ENCODE peak calls at places on chromosomes 2 and 18, in nine cellular contexts. Z is A549, P is cardiac muscle cell, A is foreskin fibroblast, N is endothelial cell, W is BE2C, M is fibroblast of villous mesenchyme, T is ovary, Q is vagina. D is an unnamed sample.

GRCh38 chr18:52190630-52191029 is 149.4 kb upstream of the DCC start:
- DNase-seq in N (no peak), W (no peak), Q (no peak), P (no peak), T (no peak), Z (no peak), M (no peak), A (no peak), D (no peak)

GRCh38 chr18:59052965-59053960 is 86.4 kb upstream of the SEC11C start:
- DNase-seq in Q (no peak), W (no peak), A (no peak), M (peak; percentile 87), N (no peak), P (no peak), T (no peak), Z (no peak), D (no peak)

GRCh38 chr18:75067996-75068645 is 140.8 kb downstream of the PTGR3 start:
- DNase-seq in W (no peak), Z (no peak), N (no peak), P (no peak), A (no peak), Q (peak; percentile 79), M (no peak), T (no peak), D (no peak)

GRCh38 chr18:61743775-61744531 is 148.9 kb downstream of the RNF152 start:
- DNase-seq in W (no peak), Q (no peak), M (peak; percentile 63), Z (no peak), T (no peak), N (no peak), P (no peak), A (no peak), D (peak; percentile 40)

GRCh38 chr2:20365249-20365817 is 14.7 kb upstream of the PUM2 start:
- DNase-seq in N (no peak), T (no peak), Z (peak; percentile 55), P (no peak), W (no peak), M (peak; percentile 57), A (peak; percentile 57), Q (no peak), D (peak; percentile 28)

GRCh38 chr2:39437522-39438296 is 624 bp upstream of the MAP4K3 start:
- DNase-seq in W (peak; percentile 28), Z (peak; percentile 63), M (peak; percentile 32), A (peak; percentile 29), T (peak; percentile 63), P (no peak), N (no peak), Q (no peak), D (no peak)

GRCh38 chr2:84946204-84947009 is 24.6 kb upstream of the KCMF1 start:
- DNase-seq in M (no peak), N (no peak), T (no peak), W (no peak), Z (peak; percentile 95), P (no peak), A (peak; percentile 80), Q (no peak), D (no peak)

GRCh38 chr2:60000681-60001080 is 552.8 kb downstream of the BCL11A start:
- DNase-seq in Q (no peak), A (no peak), P (no peak), N (no peak), Z (no peak), T (no peak), W (no peak), M (no peak), D (no peak)

GRCh38 chr2:132489150-132489549 is 72.5 kb downstream of the GPR39 start:
- DNase-seq in P (peak; percentile 86), Z (no peak), Q (no peak), T (no peak), W (no peak), M (peak; percentile 8), A (no peak), N (peak; percentile 70), D (no peak)

GRCh38 chr2:98634406-98635092 is 26.2 kb downstream of the UNC50 start:
- DNase-seq in T (no peak), N (peak; percentile 48), Z (peak; percentile 3), W (no peak), P (no peak), M (no peak), Q (no peak), A (no peak), D (no peak)

GRCh38 chr18:26185267-26185666 is 41.0 kb upstream of the TAF4B start:
- DNase-seq in W (no peak), M (no peak), N (no peak), T (no peak), A (no peak), Z (peak; percentile 19), P (no peak), Q (no peak), D (no peak)

GRCh38 chr2:128547667-128548066 is 229.0 kb upstream of the HS6ST1 start:
- DNase-seq in Z (no peak), N (no peak), W (no peak), T (no peak), Q (no peak), M (no peak), A (no peak), P (no peak), D (no peak)

GRCh38 chr2:45974762-45975408 is 322.3 kb upstream of the EPAS1 start:
- DNase-seq in T (no peak), N (no peak), Z (no peak), Q (no peak), M (no peak), P (no peak), W (no peak), A (no peak), D (no peak)

GRCh38 chr2:95734976-95735890 is 143.4 kb downstream of the TRIM43 start:
- DNase-seq in N (no peak), A (no peak), Q (peak; percentile 42), Z (no peak), M (no peak), P (no peak), W (no peak), T (no peak), D (no peak)

GRCh38 chr2:105521176-105521575 is 122.3 kb upstream of the FHL2 start:
- DNase-seq in A (no peak), M (peak; percentile 52), Q (no peak), Z (peak; percentile 18), P (peak; percentile 26), N (no peak), T (no peak), W (no peak), D (no peak)

GRCh38 chr2:105519516-105519915 is 120.7 kb upstream of the FHL2 start:
- DNase-seq in Z (no peak), A (no peak), N (no peak), M (peak; percentile 38), T (no peak), Q (no peak), W (no peak), P (no peak), D (no peak)

GRCh38 chr2:105521616-105522015 is 122.8 kb upstream of the FHL2 start:
- DNase-seq in Z (no peak), W (no peak), T (no peak), M (no peak), P (no peak), A (no peak), N (no peak), Q (no peak), D (no peak)

GRCh38 chr2:105517814-105518705 is 119.2 kb upstream of the FHL2 start:
- DNase-seq in W (peak; percentile 76), A (peak; percentile 57), P (no peak), Q (no peak), Z (no peak), T (peak; percentile 48), N (no peak), M (peak; percentile 48), D (peak; percentile 19)

DNA sequence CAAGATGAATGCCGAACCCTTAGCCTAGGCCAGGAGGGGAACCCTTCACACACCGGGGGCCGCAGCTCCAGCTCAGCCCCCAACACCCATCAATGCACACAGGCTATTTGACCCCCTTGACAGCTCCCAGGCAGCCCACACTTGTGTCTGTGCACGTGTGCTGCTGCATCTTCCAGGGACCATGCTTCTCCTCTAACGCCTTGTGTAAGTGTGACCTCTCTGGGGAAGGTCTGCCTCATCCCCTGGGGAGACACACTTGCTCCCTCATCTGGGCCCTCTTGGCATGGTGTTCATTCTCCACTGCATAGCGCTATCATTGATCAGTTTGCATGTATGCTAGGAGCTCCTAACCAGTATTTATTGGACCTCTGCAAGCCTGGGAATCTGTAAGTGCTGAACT is 120.0 kb upstream of the FHL2 start:
- DNase-seq in N (no peak), T (no peak), P (peak; percentile 52), A (no peak), Z (no peak), W (no peak), M (peak; percentile 49), Q (no peak), D (no peak)
- TF ChIP-seq CTCF in N (no peak), T (no peak), P (no peak), A (peak; percentile 9), Z (no peak), W (no peak), M (peak; percentile 50), Q (no peak), D (no peak)

GRCh38 chr18:49944681-49945080 is 131.3 kb upstream of the ACAA2 start:
- DNase-seq in Z (no peak), A (no peak), N (no peak), M (peak; percentile 20), Q (no peak), W (peak; percentile 27), T (no peak), P (no peak), D (no peak)
- TF ChIP-seq CTCF in Z (peak; percentile 5), A (peak; percentile 8), N (no peak), M (peak; percentile 21), Q (no peak), W (peak; percentile 33), T (no peak), P (peak; percentile 17), D (peak; percentile 27)

GRCh38 chr2:232439758-232440135 is 16.2 kb upstream of the ALPI start:
- DNase-seq in W (no peak), M (no peak), Z (no peak), P (no peak), Q (no peak), N (no peak), A (no peak), T (peak; percentile 21), D (no peak)

GRCh38 chr2:232437130-232437620 is 18.8 kb upstream of the ALPI start:
- DNase-seq in A (no peak), W (no peak), Z (no peak), T (no peak), M (no peak), P (no peak), N (no peak), Q (no peak), D (no peak)

GRCh38 chr2:232438051-232438450 is 17.9 kb upstream of the ALPI start:
- DNase-seq in Q (no peak), P (no peak), M (no peak), W (no peak), A (no peak), N (no peak), Z (no peak), T (no peak), D (no peak)

GRCh38 chr2:232441147-232441651 is 14.8 kb upstream of the ALPI start:
- DNase-seq in Z (no peak), Q (no peak), N (no peak), M (no peak), T (peak; percentile 20), P (no peak), W (no peak), A (no peak), D (no peak)

GRCh38 chr2:232438951-232439757 is 16.8 kb upstream of the ALPI start:
- DNase-seq in M (no peak), Z (no peak), T (peak; percentile 41), Q (no peak), W (peak; percentile 69), A (no peak), N (peak; percentile 56), P (peak; percentile 23), D (no peak)
- TF ChIP-seq CTCF in M (peak; percentile 38), Z (peak; percentile 63), T (no peak), Q (peak; percentile 29), W (peak; percentile 37), A (peak; percentile 18), N (peak; percentile 68), P (peak; percentile 36), D (peak; percentile 11)

GRCh38 chr2:23836971-23837565 is 89.9 kb downstream of the ATAD2B start:
- DNase-seq in A (no peak), Z (no peak), Q (no peak), N (no peak), W (no peak), T (no peak), M (no peak), P (no peak), D (no peak)
- TF ChIP-seq CTCF in A (no peak), Z (no peak), Q (no peak), N (no peak), W (no peak), T (no peak), M (no peak), P (no peak), D (no peak)

D was measured in AG04449.